ENCODE peak calls at places on chromosome 1, in five cellular contexts. One of them, this sample, is unnamed.

GRCh38 chr1:38152351-38153082 is 105.9 kb upstream of the POU3F1 start:
- DNase-seq in adrenal gland: no peak
- DNase-seq in uterus: no peak
- DNase-seq in endodermal cell: no peak
- DNase-seq in PC-3: peak; percentile 31
- DNase-seq in this sample: peak; percentile 15

GRCh38 chr1:224170748-224171478 is 12.1 kb upstream of the DEGS1 start:
- DNase-seq in adrenal gland: peak; percentile 42
- DNase-seq in uterus: no peak
- DNase-seq in endodermal cell: peak; percentile 73
- DNase-seq in PC-3: peak; percentile 61
- DNase-seq in this sample: peak; percentile 60

GRCh38 chr1:241451981-241452380 is 67.6 kb downstream of the FH start:
- DNase-seq in adrenal gland: no peak
- DNase-seq in uterus: no peak
- DNase-seq in endodermal cell: no peak
- DNase-seq in PC-3: no peak
- DNase-seq in this sample: no peak

GRCh38 chr1:81834921-81835698 is 34.4 kb downstream of the ADGRL2 start:
- DNase-seq in adrenal gland: peak; percentile 21
- DNase-seq in uterus: no peak
- DNase-seq in endodermal cell: no peak
- DNase-seq in PC-3: no peak
- DNase-seq in this sample: no peak

GRCh38 chr1:15328785-15329480 is 80.8 kb upstream of the EFHD2 start:
- DNase-seq in adrenal gland: peak; percentile 81
- DNase-seq in uterus: peak; percentile 59
- DNase-seq in endodermal cell: peak; percentile 42
- DNase-seq in PC-3: no peak
- DNase-seq in this sample: no peak

GRCh38 chr1:25952851-25953401 is 44.9 kb downstream of the PAFAH2 start:
- DNase-seq in adrenal gland: no peak
- DNase-seq in uterus: no peak
- DNase-seq in endodermal cell: no peak
- DNase-seq in PC-3: no peak
- DNase-seq in this sample: no peak

GRCh38 chr1:84653130-84653680 is 37.1 kb downstream of the SSX2IP start:
- DNase-seq in adrenal gland: no peak
- DNase-seq in uterus: no peak
- DNase-seq in endodermal cell: no peak
- DNase-seq in PC-3: peak; percentile 47
- DNase-seq in this sample: no peak

GRCh38 chr1:50308883-50309282 is 114.4 kb downstream of the DMRTA2 start:
- DNase-seq in adrenal gland: peak; percentile 47
- DNase-seq in uterus: no peak
- DNase-seq in endodermal cell: peak; percentile 91
- DNase-seq in PC-3: peak; percentile 27
- DNase-seq in this sample: no peak

GRCh38 chr1:16145988-16146887 is 9.6 kb downstream of the EPHA2 start:
- DNase-seq in adrenal gland: peak; percentile 95
- DNase-seq in uterus: peak; percentile 95
- DNase-seq in endodermal cell: peak; percentile 97
- DNase-seq in PC-3: peak; percentile 89
- DNase-seq in this sample: no peak

GRCh38 chr1:28249013-28249870 is 10.1 kb upstream of the SESN2 start:
- DNase-seq in adrenal gland: peak; percentile 84
- DNase-seq in uterus: no peak
- DNase-seq in endodermal cell: no peak
- DNase-seq in PC-3: peak; percentile 88
- DNase-seq in this sample: peak; percentile 50

GRCh38 chr1:46131093-46131492 is 1.3 kb downstream of the PIK3R3 start:
- DNase-seq in adrenal gland: no peak
- DNase-seq in uterus: no peak
- DNase-seq in endodermal cell: no peak
- DNase-seq in PC-3: peak; percentile 24
- DNase-seq in this sample: peak; percentile 9

GRCh38 chr1:159944623-159945455 is 574 bp downstream of the IGSF9 start:
- DNase-seq in adrenal gland: no peak
- DNase-seq in uterus: no peak
- DNase-seq in endodermal cell: peak; percentile 34
- DNase-seq in PC-3: no peak
- DNase-seq in this sample: peak; percentile 79

GRCh38 chr1:162023547-162024501 is at the start of gene OLFML2B:
- DNase-seq in adrenal gland: peak; percentile 74
- DNase-seq in uterus: peak; percentile 49
- DNase-seq in endodermal cell: peak; percentile 90
- DNase-seq in PC-3: peak; percentile 89
- DNase-seq in this sample: peak; percentile 51

GRCh38 chr1:178513278-178513983 is 522 bp downstream of the TEX35 start:
- DNase-seq in adrenal gland: no peak
- DNase-seq in uterus: no peak
- DNase-seq in endodermal cell: peak; percentile 63
- DNase-seq in PC-3: peak; percentile 13
- DNase-seq in this sample: peak; percentile 62

GRCh38 chr1:198088360-198089071 is 68.3 kb upstream of the NEK7 start:
- DNase-seq in adrenal gland: peak; percentile 18
- DNase-seq in uterus: no peak
- DNase-seq in endodermal cell: peak; percentile 59
- DNase-seq in PC-3: peak; percentile 56
- DNase-seq in this sample: peak; percentile 8

GRCh38 chr1:66380452-66381212 is 153.3 kb upstream of the SGIP1 start:
- DNase-seq in adrenal gland: peak; percentile 22
- DNase-seq in uterus: no peak
- DNase-seq in endodermal cell: no peak
- DNase-seq in PC-3: no peak
- DNase-seq in this sample: no peak

GRCh38 chr1:65581120-65581519 is 160.7 kb downstream of the LEPR start:
- DNase-seq in adrenal gland: no peak
- DNase-seq in uterus: no peak
- DNase-seq in endodermal cell: no peak
- DNase-seq in PC-3: peak; percentile 12
- DNase-seq in this sample: no peak

GRCh38 chr1:235648954-235649721 is 446 bp downstream of the GNG4 start:
- DNase-seq in adrenal gland: peak; percentile 72
- DNase-seq in uterus: peak; percentile 36
- DNase-seq in endodermal cell: peak; percentile 91
- DNase-seq in PC-3: peak; percentile 38
- DNase-seq in this sample: peak; percentile 66

GRCh38 chr1:97044159-97044760 is 322.7 kb downstream of the PTBP2 start:
- DNase-seq in adrenal gland: no peak
- DNase-seq in uterus: no peak
- DNase-seq in endodermal cell: peak; percentile 50
- DNase-seq in PC-3: no peak
- DNase-seq in this sample: no peak

GRCh38 chr1:211359876-211360275 is 33.2 kb downstream of the TRAF5 start:
- DNase-seq in adrenal gland: no peak
- DNase-seq in uterus: no peak
- DNase-seq in endodermal cell: no peak
- DNase-seq in PC-3: peak; percentile 9
- DNase-seq in this sample: no peak

GRCh38 chr1:216945506-216946080 is 222.4 kb upstream of the ESRRG start:
- DNase-seq in adrenal gland: no peak
- DNase-seq in uterus: no peak
- DNase-seq in endodermal cell: no peak
- DNase-seq in PC-3: no peak
- DNase-seq in this sample: no peak

GRCh38 chr1:101293461-101294045 is 56.7 kb downstream of the S1PR1 start:
- DNase-seq in adrenal gland: no peak
- DNase-seq in uterus: no peak
- DNase-seq in endodermal cell: no peak
- DNase-seq in PC-3: peak; percentile 64
- DNase-seq in this sample: no peak
- H3K4me1 ChIP-seq in adrenal gland: peaks cover 8% of the 10 kb centered on the region
- H3K4me1 ChIP-seq in uterus: no peaks in the 10 kb centered on the region
- H3K4me1 ChIP-seq in endodermal cell: peaks cover 10% of the 10 kb centered on the region
- H3K4me1 ChIP-seq in PC-3: peaks cover 42% of the 10 kb centered on the region
- H3K4me1 ChIP-seq in this sample: no peaks in the 10 kb centered on the region

GRCh38 chr1:212465311-212465710 is 32.6 kb downstream of the NENF start:
- DNase-seq in adrenal gland: no peak
- DNase-seq in uterus: no peak
- DNase-seq in endodermal cell: peak; percentile 44
- DNase-seq in PC-3: no peak
- DNase-seq in this sample: no peak

GRCh38 chr1:212466913-212467650 is 34.4 kb downstream of the NENF start:
- DNase-seq in adrenal gland: no peak
- DNase-seq in uterus: no peak
- DNase-seq in endodermal cell: no peak
- DNase-seq in PC-3: peak; percentile 38
- DNase-seq in this sample: no peak

GRCh38 chr1:212470059-212470458 is 37.3 kb downstream of the NENF start:
- DNase-seq in adrenal gland: peak; percentile 97
- DNase-seq in uterus: peak; percentile 95
- DNase-seq in endodermal cell: no peak
- DNase-seq in PC-3: peak; percentile 99
- DNase-seq in this sample: no peak

GRCh38 chr1:212466437-212466836 is 33.7 kb downstream of the NENF start:
- DNase-seq in adrenal gland: no peak
- DNase-seq in uterus: no peak
- DNase-seq in endodermal cell: no peak
- DNase-seq in PC-3: no peak
- DNase-seq in this sample: no peak

DNA sequence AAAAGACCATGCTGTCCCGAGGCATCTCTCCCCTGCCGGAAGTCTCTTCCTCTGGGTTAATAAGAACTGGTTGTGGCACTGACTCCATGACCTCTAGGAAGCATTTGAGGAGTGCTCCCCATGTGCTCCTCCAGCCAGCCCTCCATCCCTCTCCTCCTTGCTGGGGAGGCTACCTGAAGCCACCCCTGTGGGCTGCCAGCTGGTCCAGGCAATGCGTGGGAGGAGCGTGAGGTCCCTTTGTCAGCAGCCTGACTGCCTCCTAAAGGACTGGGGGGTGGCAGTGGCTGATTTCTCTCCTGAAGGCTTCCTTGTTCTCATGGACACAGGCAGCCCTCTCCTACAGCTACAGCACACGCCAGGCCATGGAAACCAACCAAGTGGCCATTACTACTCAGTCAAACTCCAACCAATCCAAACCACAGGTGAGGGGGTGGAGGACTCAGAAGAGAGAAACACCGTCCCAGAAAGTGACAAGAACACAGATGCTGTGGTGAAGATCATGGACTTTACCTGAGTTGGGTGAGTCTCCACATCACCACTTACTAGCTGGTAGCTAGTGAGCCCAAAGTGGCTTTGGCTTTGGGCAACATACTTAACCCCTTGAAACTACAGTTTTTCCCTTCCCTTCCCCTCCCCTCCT is 35.2 kb downstream of the NENF start:
- DNase-seq in adrenal gland: no peak
- DNase-seq in uterus: no peak
- DNase-seq in endodermal cell: no peak
- DNase-seq in PC-3: peak; percentile 33
- DNase-seq in this sample: no peak
- H3K27ac ChIP-seq in adrenal gland: no peak overlapping the region
- H3K27ac ChIP-seq in uterus: no peak overlapping the region
- H3K27ac ChIP-seq in endodermal cell: no peak overlapping the region
- H3K27ac ChIP-seq in PC-3: no peak overlapping the region
- H3K27ac ChIP-seq in this sample: no peak overlapping the region

GRCh38 chr1:17798011-17798410 is 42.9 kb downstream of the ACTL8 start:
- DNase-seq in adrenal gland: no peak
- DNase-seq in uterus: no peak
- DNase-seq in endodermal cell: no peak
- DNase-seq in PC-3: no peak
- DNase-seq in this sample: no peak

GRCh38 chr1:17798799-17799382 is 43.8 kb downstream of the ACTL8 start:
- DNase-seq in adrenal gland: no peak
- DNase-seq in uterus: no peak
- DNase-seq in endodermal cell: no peak
- DNase-seq in PC-3: no peak
- DNase-seq in this sample: no peak

GRCh38 chr1:17795836-17796645 is 40.9 kb downstream of the ACTL8 start:
- DNase-seq in adrenal gland: no peak
- DNase-seq in uterus: no peak
- DNase-seq in endodermal cell: no peak
- DNase-seq in PC-3: no peak
- DNase-seq in this sample: no peak

GRCh38 chr1:17792421-17792820 is 37.3 kb downstream of the ACTL8 start:
- DNase-seq in adrenal gland: no peak
- DNase-seq in uterus: no peak
- DNase-seq in endodermal cell: no peak
- DNase-seq in PC-3: no peak
- DNase-seq in this sample: no peak

DNA sequence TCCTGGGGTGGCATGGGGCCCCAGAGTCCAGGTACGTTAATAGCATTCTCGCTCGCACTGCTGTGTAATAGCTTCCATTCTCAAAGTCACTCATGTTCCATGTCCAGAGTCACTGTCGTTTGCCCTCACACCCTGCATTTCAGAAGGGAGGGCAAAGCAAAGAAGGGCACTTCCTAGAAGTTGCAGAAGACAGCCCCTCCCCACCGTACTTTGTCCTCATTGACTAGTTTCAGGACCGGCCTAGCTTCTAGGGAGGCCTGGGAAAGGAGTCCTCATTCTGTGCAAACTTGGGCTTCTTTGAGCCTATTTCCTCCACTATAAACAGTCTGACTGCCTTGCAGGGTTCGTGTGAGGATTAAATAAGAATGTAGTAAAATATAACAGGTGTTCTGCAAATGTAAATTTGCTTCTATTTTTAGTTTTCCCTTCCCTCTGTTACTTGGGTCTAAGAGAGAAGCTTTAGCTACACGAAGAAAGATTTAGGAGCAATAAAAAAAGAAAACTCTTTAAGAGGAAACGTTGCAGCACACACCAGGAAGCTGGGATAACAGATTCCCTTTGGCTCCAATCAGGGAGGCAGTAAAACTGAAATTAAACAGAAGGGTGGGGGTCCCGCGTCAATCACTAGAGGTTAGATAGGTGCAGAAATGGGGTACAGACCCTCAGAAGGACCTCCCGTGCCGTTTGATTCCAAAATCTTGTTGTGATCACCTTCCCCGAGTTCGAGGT is 40.1 kb downstream of the ACTL8 start:
- DNase-seq in adrenal gland: no peak
- DNase-seq in uterus: no peak
- DNase-seq in endodermal cell: no peak
- DNase-seq in PC-3: no peak
- DNase-seq in this sample: peak; percentile 53
- H3K4me1 ChIP-seq in adrenal gland: no peaks in the 10 kb centered on the region
- H3K4me1 ChIP-seq in uterus: no peaks in the 10 kb centered on the region
- H3K4me1 ChIP-seq in endodermal cell: no peaks in the 10 kb centered on the region
- H3K4me1 ChIP-seq in PC-3: no peaks in the 10 kb centered on the region
- H3K4me1 ChIP-seq in this sample: no peaks in the 10 kb centered on the region

GRCh38 chr1:1227386-1227785 is 4.4 kb downstream of the SDF4 start:
- DNase-seq in adrenal gland: no peak
- DNase-seq in uterus: no peak
- DNase-seq in endodermal cell: no peak
- DNase-seq in PC-3: no peak
- DNase-seq in this sample: no peak

GRCh38 chr1:1226566-1227362 is 5.0 kb downstream of the SDF4 start:
- DNase-seq in adrenal gland: no peak
- DNase-seq in uterus: no peak
- DNase-seq in endodermal cell: no peak
- DNase-seq in PC-3: no peak
- DNase-seq in this sample: no peak

GRCh38 chr1:1229770-1230169 is 2.0 kb downstream of the SDF4 start:
- DNase-seq in adrenal gland: no peak
- DNase-seq in uterus: no peak
- DNase-seq in endodermal cell: no peak
- DNase-seq in PC-3: no peak
- DNase-seq in this sample: no peak

GRCh38 chr1:1228187-1228586 is 3.6 kb downstream of the SDF4 start:
- DNase-seq in adrenal gland: no peak
- DNase-seq in uterus: no peak
- DNase-seq in endodermal cell: no peak
- DNase-seq in PC-3: no peak
- DNase-seq in this sample: no peak

GRCh38 chr1:1228596-1229321 is 3.0 kb downstream of the SDF4 start:
- DNase-seq in adrenal gland: no peak
- DNase-seq in uterus: no peak
- DNase-seq in endodermal cell: no peak
- DNase-seq in PC-3: no peak
- DNase-seq in this sample: no peak
- H3K27ac ChIP-seq in adrenal gland: no peak overlapping the region
- H3K27ac ChIP-seq in uterus: no peak overlapping the region
- H3K27ac ChIP-seq in endodermal cell: no peak overlapping the region
- H3K27ac ChIP-seq in PC-3: no peak overlapping the region
- H3K27ac ChIP-seq in this sample: no peak overlapping the region

This sample was measured in small intestine.